ENCODE peak calls at places on chromosomes 16 and 17, in nine cellular contexts. B is EL, D is SHP77, N is spleen, E is kidney tubule cell, Q is fibroblast of mammary gland, K is LHCN-M2, G is activated B cell treated with CpG ODN at 0.5 μM for 24 hours, R is neural crest cell. L is an unnamed sample.

GRCh38 chr16:71626858-71627213 is 852 bp downstream of the MARVELD3 start:
- DNase-seq in G (peak; percentile 19), E (peak; percentile 56), R (no peak), Q (no peak), N (peak; percentile 72), B (no peak), K (no peak), D (no peak), L (peak; percentile 47)

GRCh38 chr17:80498242-80498919 is 22.0 kb upstream of the NPTX1 start:
- DNase-seq in Q (peak; percentile 60), E (peak; percentile 33), B (peak; percentile 20), D (peak; percentile 37), G (no peak), K (peak; percentile 27), N (no peak), R (peak; percentile 48), L (no peak)

GRCh38 chr17:10713336-10713735 is 15.9 kb downstream of the ADPRM start:
- DNase-seq in N (no peak), R (no peak), G (no peak), K (no peak), D (no peak), E (no peak), Q (no peak), B (peak; percentile 21), L (no peak)

GRCh38 chr16:67814567-67814966 is 7.9 kb downstream of the TSNAXIP1 start:
- DNase-seq in E (no peak), K (no peak), R (no peak), Q (no peak), D (no peak), B (no peak), G (no peak), N (no peak), L (no peak)

GRCh38 chr17:68346448-68346847 is 55.2 kb downstream of the ARSG start:
- DNase-seq in R (no peak), K (no peak), D (no peak), B (no peak), G (peak; percentile 53), Q (no peak), E (no peak), N (peak; percentile 95), L (no peak)

GRCh38 chr16:48628359-48628985 is 18.5 kb upstream of the N4BP1 start:
- DNase-seq in R (no peak), E (no peak), B (no peak), G (no peak), Q (no peak), D (no peak), K (no peak), N (no peak), L (no peak)

GRCh38 chr16:57446530-57447141 is 549 bp downstream of the CIAPIN1 start:
- DNase-seq in N (no peak), K (peak; percentile 51), E (peak; percentile 40), D (peak; percentile 27), R (peak; percentile 19), G (no peak), Q (peak; percentile 26), B (peak; percentile 37), L (no peak)

GRCh38 chr16:86074651-86075487 is 175.9 kb downstream of the IRF8 start:
- DNase-seq in R (peak; percentile 42), B (peak; percentile 25), Q (no peak), D (no peak), G (no peak), K (no peak), E (no peak), N (peak; percentile 75), L (no peak)

GRCh38 chr17:8867361-8867981 is at the start of gene PIK3R6:
- DNase-seq in N (no peak), R (no peak), E (no peak), G (no peak), B (no peak), Q (no peak), K (no peak), D (no peak), L (no peak)

GRCh38 chr17:82215095-82215971 is 2.7 kb upstream of the CCDC57 start:
- DNase-seq in E (no peak), R (no peak), G (no peak), D (no peak), Q (no peak), N (peak; percentile 80), B (no peak), K (no peak), L (no peak)

GRCh38 chr17:49969134-49969759 is at the start of gene DLX4:
- DNase-seq in E (no peak), B (no peak), N (no peak), Q (no peak), G (no peak), R (no peak), D (no peak), K (no peak), L (no peak)

GRCh38 chr17:44062871-44063270 is 3.6 kb downstream of the LSM12 start:
- DNase-seq in B (no peak), Q (no peak), R (no peak), D (no peak), N (no peak), E (no peak), K (no peak), G (no peak), L (no peak)

L was measured in prostate gland.